ENCODE peak calls at places on chromosome 2, in seven cellular contexts. X, M, H, R, C, E and N are unnamed samples.

GRCh38 chr2:175844169-175844568 is 157.9 kb downstream of the LNPK start:
- DNase-seq in X (no peak), M (no peak), H (no peak), R (no peak), C (no peak), E (no peak), N (no peak)

GRCh38 chr2:44638649-44639048 is 276.9 kb downstream of the CAMKMT start:
- DNase-seq in X (no peak), M (no peak), H (no peak), R (no peak), C (no peak), E (no peak), N (no peak)

GRCh38 chr2:6203297-6203959 is 511.2 kb downstream of the SOX11 start:
- DNase-seq in X (no peak), M (no peak), H (no peak), R (no peak), C (no peak), E (no peak), N (no peak)

GRCh38 chr2:214519258-214519818 is 108.5 kb downstream of the VWC2L start:
- DNase-seq in X (no peak), M (no peak), H (no peak), R (no peak), C (no peak), E (no peak), N (no peak)

GRCh38 chr2:105521616-105522015 is 122.8 kb upstream of the FHL2 start:
- DNase-seq in X (no peak), M (no peak), H (no peak), R (no peak), C (no peak), E (no peak), N (no peak)

GRCh38 chr2:101628050-101628392 is 69.5 kb upstream of the MAP4K4 start:
- DNase-seq in X (no peak), M (no peak), H (no peak), R (no peak), C (no peak), E (no peak), N (no peak)

GRCh38 chr2:191202881-191203397 is 42.3 kb upstream of the MYO1B start:
- DNase-seq in X (no peak), M (no peak), H (no peak), R (peak), C (no peak), E (no peak), N (no peak)

GRCh38 chr2:104702451-104702850 is 151.5 kb upstream of the POU3F3 start:
- DNase-seq in X (no peak), M (no peak), H (no peak), R (no peak), C (no peak), E (no peak), N (no peak)

GRCh38 chr2:208266641-208267335 is 733 bp downstream of the PIKFYVE start:
- DNase-seq in X (no peak), M (no peak), H (no peak), R (no peak), C (no peak), E (no peak), N (no peak)

GRCh38 chr2:151857650-151858049 is 29.4 kb upstream of the ARL5A start:
- DNase-seq in X (no peak), M (no peak), H (no peak), R (no peak), C (no peak), E (no peak), N (no peak)

GRCh38 chr2:120675460-120676130 is 60.1 kb upstream of the GLI2 start:
- DNase-seq in X (no peak), M (peak), H (no peak), R (peak), C (peak), E (no peak), N (peak)

GRCh38 chr2:109081374-109081773 is 47.6 kb upstream of the SH3RF3 start:
- DNase-seq in X (no peak), M (no peak), H (no peak), R (no peak), C (no peak), E (no peak), N (no peak)

GRCh38 chr2:112579280-112579679 is 5.1 kb upstream of the CHCHD5 start:
- DNase-seq in X (peak), M (no peak), H (no peak), R (no peak), C (no peak), E (no peak), N (no peak)

GRCh38 chr2:44464437-44464836 is 102.7 kb downstream of the CAMKMT start:
- DNase-seq in X (no peak), M (no peak), H (no peak), R (no peak), C (no peak), E (no peak), N (no peak)

GRCh38 chr2:95281786-95282185 is 7.5 kb downstream of the PROM2 start:
- DNase-seq in X (no peak), M (no peak), H (no peak), R (no peak), C (no peak), E (no peak), N (no peak)

GRCh38 chr2:46661526-46661925 is 182.2 kb downstream of the TMEM247 start:
- DNase-seq in X (no peak), M (no peak), H (no peak), R (no peak), C (no peak), E (no peak), N (no peak)

GRCh38 chr2:204108301-204108700 is 171.7 kb downstream of the ICOS start:
- DNase-seq in X (no peak), M (peak), H (no peak), R (peak), C (no peak), E (peak), N (peak)

GRCh38 chr2:207334631-207335371 is 169.1 kb upstream of the KLF7 start:
- DNase-seq in X (peak), M (peak), H (peak), R (peak), C (peak), E (no peak), N (no peak)

GRCh38 chr2:66526171-66526570 is 91.2 kb downstream of the MEIS1 start:
- DNase-seq in X (no peak), M (no peak), H (no peak), R (no peak), C (no peak), E (no peak), N (no peak)

GRCh38 chr2:130829020-130829419 is 7.7 kb upstream of the ARHGEF4 start:
- DNase-seq in X (no peak), M (no peak), H (no peak), R (no peak), C (peak), E (no peak), N (no peak)

GRCh38 chr2:214543386-214543955 is 132.6 kb downstream of the VWC2L start:
- DNase-seq in X (peak), M (no peak), H (no peak), R (no peak), C (no peak), E (no peak), N (no peak)

GRCh38 chr2:46008082-46008870 is 288.9 kb upstream of the EPAS1 start:
- DNase-seq in X (no peak), M (no peak), H (no peak), R (no peak), C (no peak), E (no peak), N (no peak)